ENCODE peak calls at places on chromosome 9, in ten cellular contexts. Q, Z, F, R, K, X, U, I, B and C are unnamed samples.

GRCh38 chr9:112028242-112029221 is 131.9 kb downstream of the UGCG start:
- DNase-seq in Q (no peak), Z (no peak), F (peak; percentile 37), R (peak; percentile 51), K (no peak), X (no peak), U (no peak), I (no peak), B (no peak), C (no peak)

GRCh38 chr9:88732128-88732527 is 197.2 kb downstream of the NXNL2 start:
- DNase-seq in Q (no peak), Z (peak; percentile 42), F (peak; percentile 94), R (peak; percentile 75), K (peak; percentile 67), X (peak; percentile 98), U (no peak), I (no peak), B (no peak), C (no peak)

GRCh38 chr9:100322954-100323536 is 29.7 kb downstream of the TEX10 start:
- DNase-seq in Q (no peak), Z (peak; percentile 58), F (peak; percentile 56), R (peak; percentile 53), K (peak; percentile 31), X (peak; percentile 4), U (no peak), I (peak; percentile 43), B (no peak), C (peak; percentile 50)

GRCh38 chr9:2043243-2043642 is 28.1 kb downstream of the SMARCA2 start:
- DNase-seq in Q (no peak), Z (no peak), F (no peak), R (no peak), K (no peak), X (no peak), U (no peak), I (no peak), B (no peak), C (no peak)

GRCh38 chr9:120099064-120099463 is 480.9 kb downstream of the CDK5RAP2 start:
- DNase-seq in Q (no peak), Z (no peak), F (no peak), R (no peak), K (no peak), X (no peak), U (no peak), I (no peak), B (no peak), C (no peak)

GRCh38 chr9:69871143-69871834 is 50.7 kb downstream of the CFAP95 start:
- DNase-seq in Q (no peak), Z (peak; percentile 35), F (peak; percentile 67), R (no peak), K (no peak), X (peak; percentile 41), U (no peak), I (peak; percentile 24), B (no peak), C (no peak)

GRCh38 chr9:126397056-126397455 is 70.4 kb downstream of the MVB12B start:
- DNase-seq in Q (no peak), Z (no peak), F (no peak), R (no peak), K (no peak), X (no peak), U (no peak), I (no peak), B (no peak), C (no peak)

GRCh38 chr9:16515207-16515606 is 355.3 kb downstream of the BNC2 start:
- DNase-seq in Q (no peak), Z (peak; percentile 67), F (no peak), R (no peak), K (no peak), X (no peak), U (no peak), I (no peak), B (no peak), C (no peak)

GRCh38 chr9:83401328-83401895 is 136.8 kb downstream of the FRMD3 start:
- DNase-seq in Q (no peak), Z (peak; percentile 2), F (peak; percentile 38), R (no peak), K (peak; percentile 16), X (no peak), U (no peak), I (no peak), B (no peak), C (no peak)

GRCh38 chr9:22216730-22217160 is 207.6 kb upstream of the CDKN2B start:
- DNase-seq in Q (no peak), Z (peak; percentile 84), F (peak; percentile 80), R (no peak), K (peak; percentile 60), X (peak; percentile 75), U (no peak), I (no peak), B (no peak), C (no peak)

GRCh38 chr9:21974542-21975409 is 19.4 kb downstream of the CDKN2A start:
- DNase-seq in Q (no peak), Z (peak; percentile 78), F (peak; percentile 48), R (peak; percentile 66), K (no peak), X (no peak), U (no peak), I (peak; percentile 78), B (no peak), C (no peak)

GRCh38 chr9:128136816-128137793 is 9.6 kb upstream of the PTGES2 start:
- DNase-seq in Q (no peak), Z (peak; percentile 53), F (peak; percentile 80), R (peak; percentile 24), K (no peak), X (peak; percentile 18), U (no peak), I (peak; percentile 38), B (peak; percentile 76), C (no peak)

GRCh38 chr9:2872941-2873323 is 29.0 kb upstream of the PUM3 start:
- DNase-seq in Q (no peak), Z (no peak), F (no peak), R (no peak), K (no peak), X (no peak), U (no peak), I (no peak), B (no peak), C (no peak)

GRCh38 chr9:137448569-137448962 is 7.4 kb upstream of the ENTPD8 start:
- DNase-seq in Q (no peak), Z (no peak), F (no peak), R (no peak), K (no peak), X (no peak), U (no peak), I (no peak), B (no peak), C (no peak)

GRCh38 chr9:136311433-136312375 is 7.8 kb upstream of the CCDC187 start:
- DNase-seq in Q (peak; percentile 26), Z (no peak), F (no peak), R (no peak), K (no peak), X (no peak), U (no peak), I (no peak), B (no peak), C (peak; percentile 63)

GRCh38 chr9:127201071-127201541 is 63.5 kb upstream of the GARNL3 start:
- DNase-seq in Q (no peak), Z (peak; percentile 55), F (no peak), R (no peak), K (no peak), X (no peak), U (no peak), I (no peak), B (no peak), C (no peak)

GRCh38 chr9:88388886-88389617 is 808 bp downstream of the SPIN1 start:
- DNase-seq in Q (peak; percentile 74), Z (peak; percentile 85), F (peak; percentile 86), R (peak; percentile 68), K (peak; percentile 33), X (no peak), U (no peak), I (peak; percentile 82), B (no peak), C (peak; percentile 53)

GRCh38 chr9:37026936-37027581 is 7.0 kb downstream of the PAX5 start:
- DNase-seq in Q (no peak), Z (no peak), F (no peak), R (no peak), K (no peak), X (no peak), U (no peak), I (no peak), B (no peak), C (no peak)

GRCh38 chr9:6924988-6925563 is 167.3 kb downstream of the KDM4C start:
- DNase-seq in Q (no peak), Z (no peak), F (no peak), R (no peak), K (no peak), X (no peak), U (no peak), I (no peak), B (no peak), C (no peak)

GRCh38 chr9:111740739-111741138 is 54.0 kb downstream of the SHOC1 start:
- DNase-seq in Q (no peak), Z (no peak), F (no peak), R (no peak), K (no peak), X (no peak), U (peak; percentile 15), I (no peak), B (no peak), C (no peak)

GRCh38 chr9:36820392-36820861 is 213.6 kb downstream of the PAX5 start:
- DNase-seq in Q (no peak), Z (no peak), F (no peak), R (no peak), K (no peak), X (no peak), U (no peak), I (no peak), B (peak; percentile 68), C (no peak)

GRCh38 chr9:96149142-96149541 is 152.8 kb downstream of the HSD17B3 start:
- DNase-seq in Q (no peak), Z (no peak), F (no peak), R (no peak), K (no peak), X (no peak), U (no peak), I (no peak), B (no peak), C (no peak)

GRCh38 chr9:35537898-35538297 is 48.0 kb downstream of the RUSC2 start:
- DNase-seq in Q (peak; percentile 75), Z (no peak), F (no peak), R (no peak), K (no peak), X (no peak), U (no peak), I (no peak), B (no peak), C (no peak)